ENCODE peak calls at places on chromosomes 11 and 22, in four cellular contexts. W is psoas muscle, X is body of pancreas, P is breast epithelium. M is an unnamed sample. For H3K9me3, the result is how much of the 10 kb centered on the place peaks cover.

GRCh38 chr11:35282226-35282882 is 137.0 kb downstream of the SLC1A2 start:
- DNase-seq in W (no peak), P (no peak), X (no peak), M (no peak)

GRCh38 chr11:119486016-119486415 is 63.0 kb upstream of the THY1 start:
- DNase-seq in P (no peak), X (no peak), W (no peak), M (no peak)

GRCh38 chr11:134270250-134270714 is 5.9 kb upstream of the GLB1L3 start:
- DNase-seq in X (no peak), W (no peak), P (no peak), M (peak)

GRCh38 chr11:18046116-18046777 is at the start of gene TPH1:
- DNase-seq in X (peak), W (peak), P (no peak), M (no peak)

GRCh38 chr11:114348200-114349191 is 51.8 kb downstream of the C11orf71 start:
- DNase-seq in P (no peak), X (peak), W (no peak), M (peak)

GRCh38 chr11:48055292-48056132 is 75.2 kb downstream of the PTPRJ start:
- DNase-seq in X (peak), P (peak), W (no peak), M (peak)

GRCh38 chr11:13210424-13210823 is 67.2 kb upstream of the BMAL1 start:
- DNase-seq in P (peak), X (peak), W (peak), M (peak)

GRCh38 chr22:37120569-37121340 is 11.2 kb upstream of the TMPRSS6 start:
- DNase-seq in W (no peak), P (no peak), X (no peak), M (no peak)

GRCh38 chr11:78940500-78941225 is 366.0 kb upstream of the NARS2 start:
- DNase-seq in W (no peak), X (no peak), P (no peak), M (no peak)

GRCh38 chr22:45190473-45190872 is 26.7 kb downstream of the NUP50 start:
- DNase-seq in W (no peak), X (no peak), P (no peak), M (no peak)

GRCh38 chr11:67689178-67689577 is 14.8 kb upstream of the ALDH3B2 start:
- DNase-seq in P (no peak), W (no peak), X (no peak), M (no peak)

GRCh38 chr11:11155962-11156815 is 196.9 kb downstream of the CSNK2A3 start:
- DNase-seq in W (no peak), P (no peak), X (no peak), M (peak)

GRCh38 chr22:42299586-42300285 is 29.3 kb upstream of the TCF20 start:
- DNase-seq in X (peak), P (no peak), W (no peak), M (peak)

GRCh38 chr11:706439-706956 is 467 bp downstream of the EPS8L2 start:
- DNase-seq in P (no peak), W (no peak), X (peak), M (no peak)

GRCh38 chr22:46002757-46003270 is 25.9 kb upstream of the WNT7B start:
- DNase-seq in P (no peak), W (peak), X (peak), M (no peak)

GRCh38 chr11:114075891-114076441 is 16.5 kb downstream of the ZBTB16 start:
- DNase-seq in W (peak), P (no peak), X (no peak), M (peak)

GRCh38 chr11:112751312-112751711 is 209.9 kb upstream of the NCAM1 start:
- DNase-seq in W (no peak), P (no peak), X (no peak), M (no peak)

GRCh38 chr22:33919591-33920501 is at the start of gene LARGE1:
- DNase-seq in X (peak), P (peak), W (peak), M (no peak)

GRCh38 chr11:85829172-85829571 is 18.2 kb upstream of the SYTL2 start:
- DNase-seq in X (no peak), P (no peak), W (no peak), M (no peak)
- H3K27ac ChIP-seq in X (no peak), P (no peak), W (no peak), M (no peak)

DNA sequence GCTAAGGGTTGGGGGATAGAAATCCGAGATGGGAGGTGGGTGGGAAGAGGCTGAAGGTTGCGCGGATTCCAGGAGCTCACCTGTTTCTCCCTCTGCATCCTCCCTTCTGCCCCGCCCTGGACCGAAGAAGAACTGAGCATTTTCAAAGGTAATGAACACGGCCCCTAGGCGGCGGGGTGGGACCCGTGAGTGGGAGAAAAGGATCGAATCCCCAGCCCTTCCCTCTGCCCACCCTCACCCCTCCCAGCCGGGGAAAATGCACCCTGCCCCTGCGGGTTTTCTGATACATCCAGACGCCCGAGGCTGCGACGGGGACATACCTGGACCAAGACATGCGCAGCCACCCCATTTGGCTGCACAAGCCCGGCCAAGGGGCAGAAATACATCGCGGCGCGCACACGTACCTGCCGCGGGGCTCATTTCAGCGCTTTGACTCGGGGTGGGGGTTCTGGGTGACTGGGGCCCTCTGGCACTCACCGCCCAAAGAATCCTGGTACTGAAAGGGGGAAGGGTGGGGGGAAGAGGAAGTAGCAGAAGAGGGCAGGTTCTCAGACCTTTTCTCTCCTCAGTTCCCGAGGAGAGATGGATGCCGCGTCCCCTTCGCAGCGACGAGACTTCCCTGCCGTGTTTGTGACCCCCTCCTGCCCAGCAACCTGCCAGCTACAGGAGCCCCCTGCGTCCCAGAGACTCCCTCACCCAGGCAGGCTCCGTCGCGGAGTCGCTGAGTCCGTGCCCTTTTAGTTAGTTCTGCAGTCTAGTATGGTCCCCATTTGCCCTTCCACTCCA is 6.0 kb downstream of the VSIG2 start:
- DNase-seq in W (no peak), P (no peak), X (no peak), M (no peak)
- TF ChIP-seq CTCF in W (no peak), P (no peak), X (peak), M (no peak)

GRCh38 chr22:24290459-24290858 is 19.8 kb downstream of the SPECC1L start:
- DNase-seq in W (no peak), X (no peak), P (no peak), M (no peak)

GRCh38 chr22:24291538-24292201 is 21.0 kb downstream of the SPECC1L start:
- DNase-seq in P (no peak), W (no peak), X (no peak), M (no peak)

GRCh38 chr22:24289781-24290181 is 19.1 kb downstream of the SPECC1L start:
- DNase-seq in P (no peak), W (no peak), X (no peak), M (no peak)

GRCh38 chr22:24285245-24285644 is 14.6 kb downstream of the SPECC1L start:
- DNase-seq in P (no peak), X (no peak), W (no peak), M (no peak)

DNA sequence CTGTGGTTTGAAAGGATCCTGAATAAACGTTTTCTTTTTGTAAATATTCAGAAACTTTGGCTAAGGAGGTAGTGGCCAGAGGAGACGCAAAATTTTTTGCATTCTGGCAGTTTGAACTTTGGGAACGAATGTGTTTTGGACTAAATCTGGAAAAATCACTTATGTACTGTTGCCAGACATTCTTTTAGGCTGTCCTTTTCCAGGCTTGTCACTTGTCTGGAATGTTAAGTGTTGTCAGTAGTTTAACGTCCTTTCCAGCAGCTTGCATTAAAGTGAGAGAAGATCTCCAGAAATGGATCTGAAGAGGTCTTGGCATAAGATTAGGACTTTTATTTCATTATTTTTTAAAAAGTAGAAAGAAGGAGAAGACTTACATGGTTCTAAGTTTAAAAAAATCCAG is 18.5 kb downstream of the SPECC1L start:
- DNase-seq in X (no peak), P (no peak), W (no peak), M (no peak)
- H3K9me3 ChIP-seq in X (under half), P (under half), W (under half), M (under half)

DNA sequence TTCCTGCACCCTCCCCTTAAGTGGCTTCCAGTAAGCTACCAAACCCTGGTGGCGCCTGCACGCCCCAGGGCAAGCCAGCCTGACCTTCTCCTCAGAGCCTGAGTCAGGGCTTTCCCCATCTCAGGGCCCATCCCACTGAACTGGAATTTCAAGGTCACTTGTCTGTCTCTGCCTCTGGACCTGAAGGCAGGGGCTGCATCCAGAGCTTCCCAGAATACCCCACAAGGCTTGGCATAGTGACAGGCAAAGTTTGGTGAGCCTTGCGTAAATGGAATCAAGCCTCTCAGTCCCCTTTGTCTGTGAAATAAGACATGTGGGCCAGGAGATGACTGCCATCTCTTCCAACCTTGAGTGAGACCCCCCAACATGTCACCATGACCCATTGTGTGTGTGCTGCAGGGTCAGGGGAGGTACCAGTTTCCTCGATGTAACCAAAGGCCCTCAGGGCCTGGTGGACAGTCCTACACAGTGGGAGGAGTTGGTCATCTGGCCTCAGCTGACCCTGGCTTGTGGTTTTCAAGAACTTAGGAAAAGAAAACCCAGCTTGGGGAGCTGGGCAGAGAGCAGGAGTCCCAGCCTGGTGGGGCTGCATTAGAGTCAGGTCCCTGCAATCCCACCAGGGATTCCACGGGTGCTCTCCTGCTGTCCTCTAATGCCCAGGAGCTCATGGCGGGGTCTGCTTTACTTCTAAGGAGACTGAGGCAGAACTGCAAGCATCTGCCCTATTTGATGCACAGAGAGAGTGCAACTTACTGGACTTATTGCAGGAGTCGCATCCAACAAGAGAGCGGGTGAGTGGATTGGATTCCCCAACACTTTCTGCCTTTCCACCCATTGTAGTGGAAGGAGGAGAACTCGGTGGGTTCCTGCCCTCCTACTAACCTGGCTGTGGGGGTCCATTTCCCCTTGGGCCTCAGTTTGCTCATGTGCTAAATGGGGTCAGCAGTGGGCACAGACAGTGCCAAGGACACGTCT is 8.8 kb downstream of the ALX4 start:
- DNase-seq in X (no peak), W (no peak), P (no peak), M (no peak)
- H3K27ac ChIP-seq in X (no peak), W (no peak), P (peak), M (no peak)